ENCODE peak calls at places on chromosomes 16 and 17, in seven cellular contexts. X is brain pericyte; W is stimulated activated CD4-positive, alpha-beta T cell treated with anti-CD3 and anti-CD28 coated beads, Interleukin-2, amount 100 ng/mL, for 24 hours; Q is fibroblast of the aortic adventitia; P is effector CD4-positive, alpha-beta T cell; E is NCI-H2227 treated with DMSO at 0.1 percent for 48 hours; U is cardiac muscle cell. S is an unnamed sample.

GRCh38 chr16:57485091-57485915 is 990 bp downstream of the DOK4 start:
- DNase-seq in E (no peak), X (no peak), W (no peak), U (no peak), Q (no peak), P (no peak), S (no peak)

GRCh38 chr17:79047923-79048825 is 24.2 kb downstream of the C1QTNF1 start:
- DNase-seq in W (no peak), X (no peak), E (no peak), U (no peak), Q (no peak), P (no peak), S (peak; percentile 47)

GRCh38 chr16:89303604-89304003 is 86.1 kb downstream of the ZNF778 start:
- DNase-seq in P (no peak), U (no peak), W (no peak), Q (no peak), X (no peak), E (no peak), S (no peak)

GRCh38 chr17:50177983-50178834 is 12.4 kb downstream of the SGCA start:
- DNase-seq in W (peak; percentile 41), X (peak; percentile 99), Q (peak; percentile 96), U (peak; percentile 92), E (peak; percentile 72), P (peak; percentile 41), S (peak; percentile 83)

GRCh38 chr17:2172447-2172938 is 117.6 kb downstream of the HIC1 start:
- DNase-seq in X (no peak), P (no peak), Q (peak; percentile 78), W (no peak), E (no peak), U (peak; percentile 81), S (peak; percentile 65)

GRCh38 chr17:17018612-17019429 is 23.4 kb upstream of the MPRIP start:
- DNase-seq in P (no peak), W (no peak), E (no peak), X (no peak), Q (no peak), U (no peak), S (no peak)

GRCh38 chr16:22671301-22672076 is 142.5 kb upstream of the HS3ST2 start:
- DNase-seq in X (no peak), U (peak; percentile 16), P (no peak), E (no peak), Q (peak; percentile 21), W (no peak), S (no peak)

GRCh38 chr16:68401871-68402747 is 46.2 kb downstream of the SMPD3 start:
- DNase-seq in U (peak; percentile 20), Q (peak; percentile 9), P (no peak), E (no peak), W (no peak), X (no peak), S (no peak)

GRCh38 chr16:9297437-9298113 is 206.1 kb downstream of the HAPSTR1 start:
- DNase-seq in W (no peak), X (no peak), P (no peak), Q (peak; percentile 1), U (no peak), E (no peak), S (peak; percentile 36)

GRCh38 chr17:50472286-50472685 is 3.6 kb upstream of the CHAD start:
- DNase-seq in P (no peak), U (no peak), E (no peak), X (no peak), W (no peak), Q (no peak), S (no peak)